ENCODE peak calls at places on chromosome 6, in eight cellular contexts. W, M, U, C, N, X, P and Y are unnamed samples.

GRCh38 chr6:29887330-29887818 is 55.0 kb upstream of the HLA-A start:
- DNase-seq in M (peak; percentile 11), P (peak; percentile 51), C (peak; percentile 29), U (peak; percentile 54), X (peak; percentile 42), N (peak; percentile 21), W (peak; percentile 44), Y (no peak)

GRCh38 chr6:41159415-41160082 is 3.4 kb downstream of the TREM2 start:
- DNase-seq in U (no peak), M (peak; percentile 23), X (no peak), P (no peak), W (peak; percentile 34), N (no peak), C (peak; percentile 38), Y (peak; percentile 17)

GRCh38 chr6:159390384-159390783 is 221.2 kb downstream of the FNDC1 start:
- DNase-seq in P (no peak), M (no peak), N (no peak), X (peak; percentile 35), U (no peak), C (peak; percentile 71), W (no peak), Y (no peak)

GRCh38 chr6:129280719-129281118 is 397.8 kb downstream of the LAMA2 start:
- DNase-seq in P (peak; percentile 39), C (no peak), W (no peak), N (no peak), X (no peak), U (no peak), M (no peak), Y (no peak)

GRCh38 chr6:124854338-124854922 is 107.8 kb upstream of the RNF217 start:
- DNase-seq in C (peak; percentile 10), W (no peak), M (no peak), N (no peak), U (no peak), P (no peak), X (no peak), Y (no peak)

GRCh38 chr6:128554302-128554701 is 33.9 kb upstream of the PTPRK start:
- DNase-seq in X (no peak), N (peak; percentile 23), P (peak; percentile 28), W (no peak), M (no peak), C (peak; percentile 52), U (no peak), Y (no peak)

GRCh38 chr6:34519971-34520644 is 36.0 kb downstream of the SPDEF start:
- DNase-seq in C (no peak), U (no peak), W (no peak), X (no peak), M (no peak), P (no peak), N (no peak), Y (no peak)

GRCh38 chr6:87698618-87699017 is 3.4 kb downstream of the AKIRIN2 start:
- DNase-seq in C (no peak), M (peak; percentile 40), P (no peak), W (peak; percentile 41), X (no peak), U (no peak), N (peak; percentile 42), Y (no peak)

GRCh38 chr6:139839506-139840156 is 465.2 kb upstream of the CITED2 start:
- DNase-seq in C (peak; percentile 13), X (peak; percentile 24), U (no peak), W (no peak), N (no peak), P (peak; percentile 51), M (no peak), Y (no peak)

GRCh38 chr6:2596222-2596621 is 154.5 kb downstream of the MYLK4 start:
- DNase-seq in U (no peak), N (no peak), W (no peak), X (no peak), M (no peak), C (no peak), P (no peak), Y (peak; percentile 34)

GRCh38 chr6:71190809-71191208 is 97.8 kb upstream of the OGFRL1 start:
- DNase-seq in C (peak; percentile 66), P (no peak), N (peak; percentile 58), M (peak; percentile 52), W (peak; percentile 52), U (no peak), X (no peak), Y (no peak)

GRCh38 chr6:44486002-44486421 is 98.5 kb downstream of the CDC5L start:
- DNase-seq in M (no peak), U (no peak), N (peak; percentile 72), C (no peak), P (no peak), X (no peak), W (no peak), Y (no peak)

GRCh38 chr6:157990321-157991066 is 8.8 kb downstream of the SYNJ2 start:
- DNase-seq in N (peak; percentile 81), X (no peak), M (no peak), U (no peak), C (no peak), W (no peak), P (no peak), Y (no peak)

GRCh38 chr6:157669747-157670216 is 153.3 kb upstream of the SNX9 start:
- DNase-seq in U (peak; percentile 78), M (peak; percentile 71), C (peak; percentile 92), W (peak; percentile 66), N (peak; percentile 72), P (peak; percentile 92), X (peak; percentile 90), Y (peak; percentile 88)

GRCh38 chr6:83879746-83880145 is 20.3 kb downstream of the CYB5R4 start:
- DNase-seq in W (no peak), P (no peak), U (no peak), M (no peak), C (no peak), N (no peak), X (no peak), Y (no peak)

GRCh38 chr6:53793318-53793975 is 1.4 kb upstream of the LRRC1 start:
- DNase-seq in X (peak; percentile 20), W (peak; percentile 68), C (peak; percentile 71), P (peak; percentile 35), U (peak; percentile 28), M (peak; percentile 61), N (peak; percentile 41), Y (peak; percentile 65)

GRCh38 chr6:45783716-45784115 is 231.9 kb downstream of the CLIC5 start:
- DNase-seq in P (no peak), W (no peak), X (no peak), C (no peak), N (no peak), U (no peak), M (no peak), Y (no peak)

GRCh38 chr6:3086282-3086946 is 18.1 kb downstream of the RIPK1 start:
- DNase-seq in M (no peak), C (no peak), W (no peak), X (no peak), P (no peak), N (no peak), U (no peak), Y (no peak)

GRCh38 chr6:90668141-90668540 is 81.3 kb upstream of the MAP3K7 start:
- DNase-seq in M (no peak), P (no peak), N (no peak), U (no peak), W (no peak), X (no peak), C (no peak), Y (no peak)

GRCh38 chr6:168208854-168209253 is 110.7 kb downstream of the DACT2 start:
- DNase-seq in X (no peak), W (no peak), N (no peak), U (no peak), M (no peak), C (no peak), P (no peak), Y (no peak)

GRCh38 chr6:24431045-24431451 is 28.3 kb downstream of the MRS2 start:
- DNase-seq in N (peak; percentile 64), C (peak; percentile 66), X (no peak), W (peak; percentile 43), P (no peak), U (no peak), M (peak; percentile 54), Y (no peak)

GRCh38 chr6:642805-643204 is 14.1 kb downstream of the HUS1B start:
- DNase-seq in P (no peak), W (no peak), N (no peak), U (no peak), X (no peak), M (no peak), C (no peak), Y (no peak)

GRCh38 chr6:26739811-26740210 is 80.3 kb upstream of the ZNF322 start:
- DNase-seq in U (no peak), N (no peak), P (no peak), M (no peak), C (no peak), W (no peak), X (no peak), Y (no peak)

GRCh38 chr6:37784585-37784967 is 35.0 kb upstream of the ZFAND3 start:
- DNase-seq in X (no peak), M (no peak), C (no peak), U (peak; percentile 22), W (no peak), P (no peak), N (peak; percentile 24), Y (no peak)
- H3K4me3 ChIP-seq in X (peak overlapping the region; percentile 73), M (no peak overlapping the region), C (no peak overlapping the region), U (peak overlapping the region; percentile 33), W (no peak overlapping the region), P (peak overlapping the region; percentile 33), N (peak overlapping the region; percentile 45), Y (no peak overlapping the region)

GRCh38 chr6:12293931-12294800 is 4.0 kb downstream of the EDN1 start:
- DNase-seq in W (no peak), P (no peak), C (no peak), M (no peak), X (no peak), N (no peak), U (no peak), Y (no peak)
- H3K4me3 ChIP-seq in W (no peak overlapping the region), P (no peak overlapping the region), C (no peak overlapping the region), M (no peak overlapping the region), X (no peak overlapping the region), N (no peak overlapping the region), U (no peak overlapping the region), Y (no peak overlapping the region)

DNA sequence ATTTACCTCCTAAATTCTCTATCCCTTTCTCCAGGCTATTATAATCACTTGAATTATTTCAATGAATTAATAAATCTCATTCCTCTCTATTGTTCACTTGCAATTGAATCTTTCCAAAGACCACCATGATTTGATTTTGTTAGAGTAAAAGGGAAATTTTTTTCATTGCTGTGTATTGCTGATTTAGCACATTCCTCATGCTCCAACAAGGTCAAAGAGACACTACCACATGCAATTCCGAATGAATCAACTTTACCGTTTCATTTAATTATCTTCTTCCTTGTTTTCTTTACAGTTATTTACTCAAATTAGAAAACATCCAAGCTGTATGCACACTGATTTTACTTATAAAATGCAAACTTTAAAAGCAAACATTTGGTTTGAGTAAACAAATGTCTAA is 999 bp downstream of the KIAA0408 start:
- DNase-seq in X (no peak), U (no peak), P (no peak), C (no peak), N (no peak), M (no peak), W (no peak), Y (no peak)
- H3K4me3 ChIP-seq in X (peak overlapping the region; percentile 79), U (peak overlapping the region; percentile 41), P (no peak overlapping the region), C (no peak overlapping the region), N (no peak overlapping the region), M (no peak overlapping the region), W (no peak overlapping the region), Y (peak overlapping the region; percentile 7)

DNA sequence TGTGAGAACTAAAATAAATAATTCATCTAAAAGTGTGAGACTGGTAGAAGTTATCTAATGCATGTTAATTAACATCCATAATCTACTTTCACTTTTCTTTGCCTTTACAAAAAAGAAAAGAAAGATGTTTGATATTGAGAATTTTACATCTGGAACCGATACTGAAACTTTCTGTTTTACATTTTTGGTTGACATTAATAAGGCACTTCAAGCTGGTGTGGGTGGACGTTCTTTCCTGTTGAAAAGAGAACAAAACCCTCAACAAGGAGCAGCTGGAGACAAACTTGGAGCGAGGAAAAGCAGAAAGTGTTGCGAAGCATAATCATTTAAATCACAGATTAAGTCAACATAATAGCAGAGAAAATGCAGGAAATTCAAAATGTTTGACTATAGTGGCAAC is 575.2 kb upstream of the ADGRB3 start:
- DNase-seq in W (no peak), P (no peak), N (no peak), U (no peak), C (peak; percentile 58), X (no peak), M (no peak), Y (no peak)
- H3K4me3 ChIP-seq in W (no peak overlapping the region), P (no peak overlapping the region), N (no peak overlapping the region), U (peak overlapping the region; percentile 18), C (peak overlapping the region; percentile 1), X (no peak overlapping the region), M (no peak overlapping the region), Y (no peak overlapping the region)